ENCODE peak calls at places on chromosome 10, in nine cellular contexts. O, R, E, H, X, S, W, U and J are unnamed samples.
A peak's percentile ranks its signal among the peaks of the same experiment; 100 is the strongest.

GRCh38 chr10:12699258-12699700 is 302.2 kb downstream of the CCDC3 start:
- DNase-seq in O (peak; percentile 62), W (no peak), U (no peak), X (peak; percentile 53), R (no peak), H (no peak), E (no peak), S (no peak), J (no peak)

GRCh38 chr10:73065441-73065840 is 31.2 kb downstream of the P4HA1 start:
- DNase-seq in E (no peak), X (no peak), O (no peak), U (no peak), S (no peak), W (no peak), H (no peak), R (no peak), J (no peak)

GRCh38 chr10:43225787-43226153 is 41.1 kb downstream of the RASGEF1A start:
- DNase-seq in O (no peak), R (no peak), E (no peak), W (no peak), H (peak; percentile 13), X (peak; percentile 7), S (no peak), U (no peak), J (no peak)

GRCh38 chr10:79559726-79560125 is 481 bp downstream of the SFTPA2 start:
- DNase-seq in O (peak; percentile 3), S (no peak), W (peak; percentile 43), H (no peak), U (no peak), X (no peak), R (no peak), E (no peak), J (no peak)

GRCh38 chr10:5416981-5417380 is 4.6 kb downstream of the NET1 start:
- DNase-seq in X (no peak), W (no peak), R (peak; percentile 74), H (no peak), O (no peak), S (no peak), U (no peak), E (no peak), J (no peak)

GRCh38 chr10:28945959-28946358 is 268.6 kb downstream of the BAMBI start:
- DNase-seq in R (no peak), O (no peak), W (no peak), E (no peak), S (no peak), H (no peak), U (no peak), X (no peak), J (no peak)

GRCh38 chr10:94108200-94108599 is 114.5 kb downstream of the PLCE1 start:
- DNase-seq in O (peak; percentile 56), H (no peak), W (peak; percentile 95), X (no peak), E (no peak), U (no peak), R (no peak), S (no peak), J (no peak)

GRCh38 chr10:100715445-100716385 is 29.7 kb upstream of the PAX2 start:
- DNase-seq in E (no peak), U (no peak), S (no peak), X (no peak), O (peak; percentile 44), R (no peak), W (no peak), H (no peak), J (no peak)

GRCh38 chr10:124138195-124138882 is 44.9 kb upstream of the CHST15 start:
- DNase-seq in W (no peak), O (peak; percentile 75), E (no peak), U (no peak), R (peak; percentile 63), H (no peak), S (no peak), X (no peak), J (no peak)

DNA sequence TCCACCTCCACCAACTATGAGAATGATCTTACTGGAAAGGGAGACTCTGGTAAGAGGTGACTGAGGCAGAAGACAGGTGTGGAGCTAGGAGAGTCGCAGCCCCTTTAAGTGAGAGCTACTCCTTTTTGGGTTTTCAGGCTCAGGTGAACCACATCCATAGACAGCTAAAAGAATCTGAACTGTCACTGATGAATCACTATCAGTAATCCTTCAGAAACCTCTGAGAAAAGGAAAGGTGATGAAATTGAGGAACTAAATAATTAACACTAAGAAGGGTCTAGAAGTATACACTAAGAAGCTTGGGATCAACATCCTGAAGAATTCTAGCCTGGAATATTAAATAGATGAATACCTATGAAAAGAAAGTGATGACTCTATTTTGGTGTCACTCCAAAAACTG is 83.0 kb downstream of the SORBS1 start:
- DNase-seq in S (no peak), W (no peak), O (no peak), R (no peak), H (no peak), X (no peak), U (no peak), E (no peak), J (no peak)
- H3K4me1 ChIP-seq in S (peaks cover 81% of the 10 kb centered on the region), W (peaks cover 1% of the 10 kb centered on the region), O (peaks cover 73% of the 10 kb centered on the region), R (peaks cover 92% of the 10 kb centered on the region), H (peaks cover 79% of the 10 kb centered on the region), X (peaks cover 57% of the 10 kb centered on the region), U (peaks cover 3% of the 10 kb centered on the region), E (no peaks in the 10 kb centered on the region), J (no peaks in the 10 kb centered on the region)

GRCh38 chr10:9315292-9315691 is 1260.8 kb downstream of the GATA3 start:
- DNase-seq in W (no peak), X (no peak), U (no peak), O (no peak), S (no peak), R (no peak), E (no peak), H (no peak), J (no peak)

GRCh38 chr10:9311702-9312499 is 1257.4 kb downstream of the GATA3 start:
- DNase-seq in R (no peak), S (no peak), O (no peak), X (no peak), E (no peak), W (no peak), U (no peak), H (no peak), J (no peak)
- TF ChIP-seq CTCF in R (no peak), S (no peak), O (peak; percentile 29), X (no peak), E (peak; percentile 18), W (peak; percentile 24), U (no peak), H (no peak), J (no peak)

GRCh38 chr10:32954545-32955298 is 3.3 kb downstream of the ITGB1 start:
- DNase-seq in O (no peak), H (no peak), S (no peak), E (no peak), W (no peak), U (no peak), R (no peak), X (no peak), J (no peak)
- H3K4me3 ChIP-seq in O (peak overlapping the region; percentile 7), H (peak overlapping the region; percentile 71), S (peak overlapping the region; percentile 82), E (peak overlapping the region; percentile 74), W (peak overlapping the region; percentile 100), U (peak overlapping the region; percentile 80), R (peak overlapping the region; percentile 96), X (no peak overlapping the region), J (no peak overlapping the region)

GRCh38 chr10:70584941-70585544 is 17.5 kb downstream of the PRF1 start:
- DNase-seq in H (peak; percentile 25), E (no peak), O (no peak), S (no peak), U (no peak), R (no peak), W (no peak), X (no peak), J (peak; percentile 58)

GRCh38 chr10:70585555-70586243 is 16.8 kb downstream of the PRF1 start:
- DNase-seq in H (no peak), U (no peak), E (no peak), S (no peak), W (no peak), O (no peak), X (no peak), R (no peak), J (no peak)

GRCh38 chr10:70586348-70586930 is 16.1 kb downstream of the PRF1 start:
- DNase-seq in W (no peak), X (no peak), O (no peak), R (no peak), E (no peak), U (no peak), H (no peak), S (no peak), J (no peak)

GRCh38 chr10:70582793-70583700 is 19.5 kb downstream of the PRF1 start:
- DNase-seq in X (no peak), R (no peak), O (no peak), S (peak; percentile 4), W (no peak), U (no peak), E (no peak), H (no peak), J (no peak)

DNA sequence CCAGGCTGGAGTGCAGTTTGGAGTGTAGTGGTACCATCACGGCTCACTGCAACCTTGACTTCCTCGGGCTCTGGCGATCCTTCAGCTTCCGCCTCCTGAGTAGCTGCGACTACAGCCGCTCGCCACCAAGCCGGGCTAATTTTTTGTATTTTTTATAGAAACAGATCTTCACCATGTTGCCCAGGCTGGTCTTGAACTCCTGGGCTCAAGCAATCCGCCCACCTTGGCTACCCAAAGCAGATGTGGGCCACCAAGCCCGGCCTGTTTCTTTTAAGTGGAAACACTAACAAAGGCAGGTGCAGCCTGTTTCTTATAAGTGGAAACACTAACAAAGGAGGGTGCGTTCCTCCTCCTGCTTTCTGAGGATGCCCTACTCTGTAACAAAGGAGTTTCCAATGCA is 18.2 kb downstream of the PRF1 start:
- DNase-seq in X (no peak), R (no peak), U (no peak), W (no peak), E (no peak), O (no peak), S (no peak), H (peak; percentile 12), J (no peak)
- H3K4me1 ChIP-seq in X (no peaks in the 10 kb centered on the region), R (peaks cover 11% of the 10 kb centered on the region), U (peaks cover 33% of the 10 kb centered on the region), W (peaks cover 3% of the 10 kb centered on the region), E (no peaks in the 10 kb centered on the region), O (peaks cover 32% of the 10 kb centered on the region), S (peaks cover 9% of the 10 kb centered on the region), H (peaks cover 28% of the 10 kb centered on the region), J (peaks cover 25% of the 10 kb centered on the region)

DNA sequence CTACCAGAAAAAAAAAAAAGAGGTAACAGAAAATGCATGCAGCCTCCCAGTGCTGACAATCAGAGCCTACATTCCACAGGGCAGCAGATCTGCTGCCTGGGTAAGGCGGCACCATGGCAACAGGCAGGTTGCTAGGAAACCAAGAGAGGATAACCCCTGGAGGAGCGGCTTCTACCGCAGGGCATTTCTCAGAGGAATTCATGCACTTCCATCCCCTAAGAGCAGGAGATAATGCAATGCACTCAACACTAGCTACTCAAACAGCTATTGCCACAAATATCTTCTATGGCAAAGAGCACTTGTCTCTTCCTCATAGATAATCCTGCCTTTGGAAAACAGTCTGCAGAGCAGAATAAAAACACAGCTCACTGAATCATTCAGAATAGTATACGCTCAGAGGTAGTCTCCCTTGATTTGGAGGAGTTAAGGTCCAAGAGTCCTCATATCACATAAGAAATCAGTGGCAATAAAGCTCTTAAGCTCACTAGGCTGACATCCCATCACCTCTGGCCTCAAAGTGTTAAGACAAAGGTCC is 10.8 kb downstream of the PSAP start:
- DNase-seq in W (peak; percentile 96), H (peak; percentile 73), O (peak; percentile 97), X (peak; percentile 60), S (peak; percentile 77), E (peak; percentile 76), R (no peak), U (no peak), J (no peak)
- TF ChIP-seq CTCF in W (no peak), H (no peak), O (no peak), X (no peak), S (no peak), E (no peak), R (no peak), U (no peak), J (no peak)